ENCODE peak calls at places on chromosomes 5 and 9, in ten cellular contexts. D is SW480; B is activated gamma-delta T cell treated with anti-CD3 and anti-CD28 coated beads, Interleukin-2, amount 50 U/mL, for 16 hours; J is CD4-positive, CD25-positive, alpha-beta regulatory T cell; N is neural progenitor cell; E is GM04504; V is amygdala; S is NCI-H510A; Q is NCI-H524 treated with DMSO at 0.1 percent for 48 hours; F is heart right ventricle. H is an unnamed sample.

GRCh38 chr5:55223219-55223987 is 3.7 kb downstream of the MCIDAS start:
- DNase-seq in D (no peak), B (no peak), J (no peak), N (peak; percentile 82), E (no peak), V (no peak), S (no peak), Q (no peak), F (no peak), H (no peak)

GRCh38 chr5:113514263-113514590 is 733 bp downstream of the YTHDC2 start:
- DNase-seq in D (peak; percentile 36), B (no peak), J (no peak), N (no peak), E (no peak), V (no peak), S (no peak), Q (no peak), F (no peak), H (no peak)

GRCh38 chr5:135064235-135064570 is 30.2 kb upstream of the PITX1 start:
- DNase-seq in D (no peak), B (no peak), J (no peak), N (no peak), E (no peak), V (no peak), S (no peak), Q (no peak), F (no peak), H (no peak)

GRCh38 chr5:14706615-14707021 is 42.1 kb downstream of the OTULIN start:
- DNase-seq in D (no peak), B (no peak), J (peak; percentile 85), N (no peak), E (no peak), V (no peak), S (no peak), Q (no peak), F (no peak), H (no peak)

GRCh38 chr9:120650352-120650751 is 63.9 kb downstream of the MEGF9 start:
- DNase-seq in D (no peak), B (no peak), J (no peak), N (no peak), E (no peak), V (no peak), S (no peak), Q (no peak), F (no peak), H (no peak)

GRCh38 chr5:100776244-100776643 is 126.8 kb downstream of the ST8SIA4 start:
- DNase-seq in D (no peak), B (no peak), J (no peak), N (no peak), E (no peak), V (no peak), S (no peak), Q (no peak), F (no peak), H (no peak)

GRCh38 chr5:134003064-134003956 is 1.5 kb downstream of the VDAC1 start:
- DNase-seq in D (no peak), B (no peak), J (peak; percentile 10), N (no peak), E (no peak), V (no peak), S (no peak), Q (no peak), F (no peak), H (no peak)

GRCh38 chr5:128538249-128539037 is 398 bp upstream of the FBN2 start:
- DNase-seq in D (no peak), B (no peak), J (no peak), N (peak; percentile 96), E (no peak), V (peak; percentile 5), S (no peak), Q (no peak), F (peak; percentile 86), H (no peak)

GRCh38 chr5:97192580-97193421 is 9.8 kb upstream of the RIOK2 start:
- DNase-seq in D (no peak), B (no peak), J (no peak), N (no peak), E (no peak), V (no peak), S (no peak), Q (no peak), F (no peak), H (no peak)

GRCh38 chr5:83095973-83096539 is 18.7 kb downstream of the XRCC4 start:
- DNase-seq in D (peak; percentile 55), B (no peak), J (no peak), N (no peak), E (peak; percentile 60), V (no peak), S (no peak), Q (no peak), F (no peak), H (peak; percentile 77)

GRCh38 chr9:122904466-122904822 is 715 bp downstream of the RC3H2 start:
- DNase-seq in D (peak; percentile 55), B (no peak), J (peak; percentile 21), N (peak; percentile 86), E (no peak), V (no peak), S (peak; percentile 8), Q (no peak), F (no peak), H (peak; percentile 58)

GRCh38 chr9:136201174-136201573 is 3.8 kb downstream of the LHX3 start:
- DNase-seq in D (no peak), B (no peak), J (no peak), N (no peak), E (no peak), V (no peak), S (no peak), Q (no peak), F (no peak), H (no peak)

GRCh38 chr9:69193685-69194032 is 19.6 kb downstream of the TJP2 start:
- DNase-seq in D (peak; percentile 36), B (no peak), J (no peak), N (peak; percentile 48), E (no peak), V (no peak), S (no peak), Q (no peak), F (peak; percentile 41), H (peak; percentile 27)

GRCh38 chr9:88537743-88538055 is 2.7 kb downstream of the NXNL2 start:
- DNase-seq in D (peak; percentile 17), B (no peak), J (no peak), N (peak; percentile 57), E (peak; percentile 87), V (peak; percentile 39), S (no peak), Q (no peak), F (peak; percentile 53), H (peak; percentile 91)

GRCh38 chr5:73996181-73996770 is 370.3 kb downstream of the ARHGEF28 start:
- DNase-seq in D (no peak), B (no peak), J (no peak), N (no peak), E (no peak), V (no peak), S (no peak), Q (no peak), F (no peak), H (no peak)

GRCh38 chr9:37840560-37841194 is 40.1 kb downstream of the DCAF10 start:
- DNase-seq in D (peak; percentile 23), B (no peak), J (no peak), N (no peak), E (peak; percentile 30), V (no peak), S (no peak), Q (no peak), F (no peak), H (peak; percentile 46)

GRCh38 chr9:124835026-124835501 is 18.2 kb upstream of the WDR38 start:
- DNase-seq in D (peak; percentile 63), B (no peak), J (no peak), N (no peak), E (no peak), V (peak; percentile 12), S (peak; percentile 56), Q (peak; percentile 76), F (peak; percentile 92), H (peak; percentile 66)

GRCh38 chr5:75059887-75060286 is 7.5 kb upstream of the GCNT4 start:
- DNase-seq in D (no peak), B (no peak), J (peak; percentile 87), N (no peak), E (no peak), V (no peak), S (no peak), Q (no peak), F (no peak), H (no peak)

GRCh38 chr5:150057052-150057451 is 29.3 kb downstream of the CSF1R start:
- DNase-seq in D (no peak), B (no peak), J (no peak), N (no peak), E (no peak), V (no peak), S (no peak), Q (no peak), F (no peak), H (no peak)

GRCh38 chr9:81389569-81389993 is 299.8 kb downstream of the TLE1 start:
- DNase-seq in D (peak; percentile 52), B (no peak), J (no peak), N (no peak), E (peak; percentile 95), V (no peak), S (no peak), Q (no peak), F (no peak), H (peak; percentile 96)